ENCODE peak calls at places on chromosome 15, in four cellular contexts. One of them, this sample, is unnamed.

GRCh38 chr15:62901916-62902554 is 140.5 kb upstream of the TPM1 start:
- DNase-seq in SK-N-SH: no peak
- DNase-seq in GM12878: no peak
- DNase-seq in A549: no peak
- DNase-seq in this sample: no peak

GRCh38 chr15:33963831-33964664 is 4.2 kb upstream of the CHRM5 start:
- DNase-seq in GM12878: no peak
- DNase-seq in A549: peak; percentile 24
- DNase-seq in SK-N-SH: peak; percentile 47
- DNase-seq in this sample: peak; percentile 5

GRCh38 chr15:33559207-33559890 is 248.6 kb downstream of the RYR3 start:
- DNase-seq in A549: no peak
- DNase-seq in SK-N-SH: no peak
- DNase-seq in GM12878: no peak
- DNase-seq in this sample: no peak

GRCh38 chr15:99925661-99926461 is 192.6 kb upstream of the LYSMD4 start:
- DNase-seq in SK-N-SH: peak; percentile 58
- DNase-seq in A549: peak; percentile 24
- DNase-seq in GM12878: no peak
- DNase-seq in this sample: no peak

GRCh38 chr15:101483476-101483875 is 6.0 kb downstream of the PCSK6 start:
- DNase-seq in GM12878: no peak
- DNase-seq in A549: no peak
- DNase-seq in SK-N-SH: no peak
- DNase-seq in this sample: no peak

GRCh38 chr15:41832875-41833274 is 5.0 kb downstream of the JMJD7 start:
- DNase-seq in SK-N-SH: no peak
- DNase-seq in A549: no peak
- DNase-seq in GM12878: no peak
- DNase-seq in this sample: no peak

GRCh38 chr15:26028086-26028740 is 165.1 kb upstream of the ATP10A start:
- DNase-seq in A549: no peak
- DNase-seq in SK-N-SH: no peak
- DNase-seq in GM12878: no peak
- DNase-seq in this sample: no peak

GRCh38 chr15:36358094-36358961 is 221.1 kb upstream of the CDIN1 start:
- DNase-seq in SK-N-SH: no peak
- DNase-seq in GM12878: no peak
- DNase-seq in A549: no peak
- DNase-seq in this sample: no peak

GRCh38 chr15:40739042-40739441 is 16.0 kb downstream of the RMDN3 start:
- DNase-seq in GM12878: no peak
- DNase-seq in SK-N-SH: no peak
- DNase-seq in A549: no peak
- DNase-seq in this sample: no peak

GRCh38 chr15:71807125-71807629 is 3.2 kb upstream of the NR2E3 start:
- DNase-seq in A549: no peak
- DNase-seq in GM12878: no peak
- DNase-seq in SK-N-SH: peak; percentile 29
- DNase-seq in this sample: no peak

GRCh38 chr15:64430000-64430735 is 30.2 kb upstream of the ZNF609 start:
- DNase-seq in GM12878: peak; percentile 65
- DNase-seq in SK-N-SH: no peak
- DNase-seq in A549: no peak
- DNase-seq in this sample: no peak

GRCh38 chr15:75151214-75152128 is 50.2 kb upstream of the C15orf39 start:
- DNase-seq in GM12878: no peak
- DNase-seq in A549: no peak
- DNase-seq in SK-N-SH: no peak
- DNase-seq in this sample: no peak

GRCh38 chr15:82648257-82649103 is 1.3 kb upstream of the CPEB1 start:
- DNase-seq in SK-N-SH: peak; percentile 35
- DNase-seq in GM12878: no peak
- DNase-seq in A549: no peak
- DNase-seq in this sample: no peak

GRCh38 chr15:49103676-49104075 is 51.7 kb downstream of the COPS2 start:
- DNase-seq in GM12878: no peak
- DNase-seq in A549: no peak
- DNase-seq in SK-N-SH: no peak
- DNase-seq in this sample: no peak

GRCh38 chr15:91622676-91623342 is 230.7 kb upstream of the SLCO3A1 start:
- DNase-seq in SK-N-SH: no peak
- DNase-seq in A549: no peak
- DNase-seq in GM12878: no peak
- DNase-seq in this sample: no peak

GRCh38 chr15:25176991-25177954 is 222.5 kb downstream of the SNRPN start:
- DNase-seq in SK-N-SH: peak; percentile 3
- DNase-seq in GM12878: no peak
- DNase-seq in A549: no peak
- DNase-seq in this sample: no peak

GRCh38 chr15:39028069-39028468 is 463.5 kb upstream of the RASGRP1 start:
- DNase-seq in SK-N-SH: no peak
- DNase-seq in A549: peak; percentile 2
- DNase-seq in GM12878: no peak
- DNase-seq in this sample: no peak

GRCh38 chr15:25184356-25185155 is 229.8 kb downstream of the SNRPN start:
- DNase-seq in SK-N-SH: no peak
- DNase-seq in A549: no peak
- DNase-seq in GM12878: no peak
- DNase-seq in this sample: no peak

GRCh38 chr15:101003076-101003475 is 83.9 kb downstream of the LRRK1 start:
- DNase-seq in GM12878: no peak
- DNase-seq in A549: no peak
- DNase-seq in SK-N-SH: no peak
- DNase-seq in this sample: no peak

GRCh38 chr15:55858661-55859060 is 115.7 kb upstream of the PRTG start:
- DNase-seq in GM12878: no peak
- DNase-seq in SK-N-SH: no peak
- DNase-seq in A549: no peak
- DNase-seq in this sample: no peak

GRCh38 chr15:66830358-66830757 is 128.3 kb downstream of the SMAD6 start:
- DNase-seq in A549: no peak
- DNase-seq in GM12878: no peak
- DNase-seq in SK-N-SH: no peak
- DNase-seq in this sample: no peak

GRCh38 chr15:38682363-38682762 is 117.7 kb upstream of the RASGRP1 start:
- DNase-seq in SK-N-SH: no peak
- DNase-seq in GM12878: no peak
- DNase-seq in A549: no peak
- DNase-seq in this sample: no peak

GRCh38 chr15:59918994-59919951 is 84.8 kb upstream of the FOXB1 start:
- DNase-seq in GM12878: peak; percentile 57
- DNase-seq in SK-N-SH: no peak
- DNase-seq in A549: peak; percentile 17
- DNase-seq in this sample: no peak

GRCh38 chr15:81752149-81752942 is 293.5 kb downstream of the MEX3B start:
- DNase-seq in GM12878: no peak
- DNase-seq in SK-N-SH: peak; percentile 75
- DNase-seq in A549: no peak
- DNase-seq in this sample: no peak

GRCh38 chr15:52140646-52141045 is 28.1 kb upstream of the BCL2L10 start:
- DNase-seq in A549: no peak
- DNase-seq in GM12878: no peak
- DNase-seq in SK-N-SH: no peak
- DNase-seq in this sample: no peak

GRCh38 chr15:52278636-52279367 is 16.8 kb downstream of the MYO5C start:
- DNase-seq in A549: no peak
- DNase-seq in GM12878: no peak
- DNase-seq in SK-N-SH: no peak
- DNase-seq in this sample: no peak

GRCh38 chr15:68330911-68331310 is 53.4 kb downstream of the FEM1B start:
- DNase-seq in A549: no peak
- DNase-seq in GM12878: no peak
- DNase-seq in SK-N-SH: no peak
- DNase-seq in this sample: no peak

GRCh38 chr15:57772223-57772957 is 65.9 kb downstream of the POLR2M start:
- DNase-seq in GM12878: no peak
- DNase-seq in SK-N-SH: no peak
- DNase-seq in A549: no peak
- DNase-seq in this sample: no peak
- TF ChIP-seq PBX3 in GM12878: no peak
- TF ChIP-seq PBX3 in SK-N-SH: no peak
- TF ChIP-seq PBX3 in A549: no peak
- TF ChIP-seq PBX3 in this sample: no peak

DNA sequence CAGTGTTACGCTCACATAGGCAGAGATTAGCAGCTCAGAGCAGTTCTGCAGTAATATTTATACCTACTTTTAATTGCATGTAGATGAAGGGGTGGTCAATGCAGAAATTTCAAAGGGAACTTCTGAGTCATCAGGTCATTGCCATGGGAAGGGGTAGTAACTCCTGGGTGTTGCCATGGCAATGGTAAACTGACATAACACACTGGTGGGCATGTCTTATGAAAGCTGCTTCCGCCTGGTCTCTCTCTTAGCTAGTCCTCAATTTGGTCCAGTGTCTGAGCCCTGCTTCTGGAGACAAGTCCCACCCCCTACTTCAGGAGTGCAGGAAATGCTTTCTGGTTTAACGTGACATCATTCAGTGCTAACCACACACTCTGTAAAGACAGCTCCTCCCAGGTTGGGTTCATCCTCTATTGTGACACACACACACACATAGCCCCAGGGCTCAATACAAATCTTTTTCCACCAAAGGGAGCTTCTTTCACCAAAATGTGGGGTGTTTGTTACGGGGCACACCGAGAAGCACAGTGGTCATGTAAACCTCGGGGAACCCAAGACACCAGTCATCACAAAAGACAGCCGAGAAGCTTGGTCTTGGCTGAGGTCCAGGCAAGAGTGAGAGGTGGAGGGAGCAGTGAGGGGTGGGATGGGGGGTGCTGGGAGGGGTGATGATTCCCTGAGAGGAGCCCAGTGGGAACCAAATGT is 74.5 kb downstream of the TLE3 start:
- DNase-seq in A549: no peak
- DNase-seq in GM12878: peak; percentile 74
- DNase-seq in SK-N-SH: no peak
- DNase-seq in this sample: no peak
- TF ChIP-seq PBX3 in A549: no peak
- TF ChIP-seq PBX3 in GM12878: no peak
- TF ChIP-seq PBX3 in SK-N-SH: no peak
- TF ChIP-seq PBX3 in this sample: no peak

DNA sequence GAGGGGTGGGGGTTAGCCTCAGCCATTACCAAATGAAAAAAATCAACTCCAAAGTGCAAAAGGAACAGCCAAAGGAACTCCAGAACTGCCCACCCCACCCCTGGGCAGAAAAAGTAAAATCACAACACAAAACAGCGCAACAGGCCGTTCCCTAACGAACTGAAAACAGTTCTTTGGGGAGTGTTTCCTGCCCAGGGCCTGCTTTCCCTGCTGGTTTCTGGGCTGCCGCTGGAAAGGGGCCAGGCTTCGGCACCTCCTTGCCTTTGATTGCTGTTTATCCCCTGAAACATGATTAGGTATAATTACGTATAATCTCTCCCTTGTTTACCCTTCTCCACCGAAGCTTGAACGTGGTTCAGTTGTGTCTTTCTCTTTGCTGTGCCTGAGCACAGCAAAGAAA is 57.5 kb upstream of the NEO1 start:
- DNase-seq in SK-N-SH: no peak
- DNase-seq in GM12878: no peak
- DNase-seq in A549: no peak
- DNase-seq in this sample: no peak
- TF ChIP-seq PBX3 in SK-N-SH: no peak
- TF ChIP-seq PBX3 in GM12878: no peak
- TF ChIP-seq PBX3 in A549: no peak
- TF ChIP-seq PBX3 in this sample: no peak

GRCh38 chr15:80288131-80288530 is 36.1 kb upstream of the CTXND1 start:
- DNase-seq in SK-N-SH: no peak
- DNase-seq in GM12878: no peak
- DNase-seq in A549: no peak
- DNase-seq in this sample: no peak

GRCh38 chr15:80289558-80290277 is 37.7 kb upstream of the CTXND1 start:
- DNase-seq in GM12878: no peak
- DNase-seq in A549: no peak
- DNase-seq in SK-N-SH: no peak
- DNase-seq in this sample: no peak

GRCh38 chr15:80285379-80285778 is 33.4 kb upstream of the CTXND1 start:
- DNase-seq in A549: no peak
- DNase-seq in SK-N-SH: no peak
- DNase-seq in GM12878: no peak
- DNase-seq in this sample: no peak

GRCh38 chr15:80286055-80286454 is 34.0 kb upstream of the CTXND1 start:
- DNase-seq in GM12878: no peak
- DNase-seq in A549: no peak
- DNase-seq in SK-N-SH: no peak
- DNase-seq in this sample: no peak
- TF ChIP-seq PBX3 in GM12878: no peak
- TF ChIP-seq PBX3 in A549: no peak
- TF ChIP-seq PBX3 in SK-N-SH: no peak
- TF ChIP-seq PBX3 in this sample: no peak

GRCh38 chr15:31279221-31280036 is 47.2 kb upstream of the KLF13 start:
- DNase-seq in SK-N-SH: peak; percentile 11
- DNase-seq in GM12878: no peak
- DNase-seq in A549: no peak
- DNase-seq in this sample: no peak
- TF ChIP-seq PBX3 in SK-N-SH: no peak
- TF ChIP-seq PBX3 in GM12878: no peak
- TF ChIP-seq PBX3 in A549: no peak
- TF ChIP-seq PBX3 in this sample: no peak

GRCh38 chr15:78322243-78322642 is 17.9 kb upstream of the CRABP1 start:
- DNase-seq in GM12878: no peak
- DNase-seq in A549: no peak
- DNase-seq in SK-N-SH: peak; percentile 81
- DNase-seq in this sample: no peak
- TF ChIP-seq PBX3 in GM12878: no peak
- TF ChIP-seq PBX3 in A549: no peak
- TF ChIP-seq PBX3 in SK-N-SH: no peak
- TF ChIP-seq PBX3 in this sample: no peak

GRCh38 chr15:31179683-31180082 is 78.2 kb upstream of the TRPM1 start:
- DNase-seq in GM12878: no peak
- DNase-seq in A549: no peak
- DNase-seq in SK-N-SH: no peak
- DNase-seq in this sample: no peak
- TF ChIP-seq PBX3 in GM12878: no peak
- TF ChIP-seq PBX3 in A549: no peak
- TF ChIP-seq PBX3 in SK-N-SH: no peak
- TF ChIP-seq PBX3 in this sample: no peak

DNA sequence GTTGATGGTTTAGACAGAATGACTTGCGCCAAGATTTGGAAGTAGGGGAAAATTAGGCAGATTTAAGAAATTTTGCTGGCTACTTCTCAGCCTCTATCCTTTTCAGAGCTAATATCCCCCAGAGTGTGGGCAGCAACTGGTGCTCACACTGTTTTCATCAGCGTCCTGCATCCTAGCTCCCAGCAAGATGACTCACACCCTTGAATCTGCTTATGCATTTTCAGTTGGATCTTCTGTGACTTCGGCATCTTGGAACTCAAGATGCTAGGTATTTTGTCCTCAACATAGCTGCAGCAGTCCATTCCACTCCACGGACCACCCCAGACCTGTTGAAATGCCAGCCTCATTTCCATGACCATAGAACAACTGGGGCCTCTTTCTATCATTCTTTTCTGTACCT is 336.1 kb upstream of the NR2F2 start:
- DNase-seq in SK-N-SH: no peak
- DNase-seq in GM12878: no peak
- DNase-seq in A549: no peak
- DNase-seq in this sample: no peak
- TF ChIP-seq PBX3 in SK-N-SH: no peak
- TF ChIP-seq PBX3 in GM12878: no peak
- TF ChIP-seq PBX3 in A549: no peak
- TF ChIP-seq PBX3 in this sample: no peak

This sample was measured in HepG2.